ENCODE peak calls at places on chromosome 10, in six cellular contexts. J, I, X, E, B and S are unnamed samples.

GRCh38 chr10:60654813-60655464 is 123.3 kb upstream of the CDK1 start:
- DNase-seq in J (no peak), I (no peak), X (no peak), E (no peak), B (no peak), S (no peak)

GRCh38 chr10:132984801-132985545 is 42.6 kb upstream of the CFAP46 start:
- DNase-seq in J (no peak), I (no peak), X (no peak), E (no peak), B (no peak), S (no peak)

GRCh38 chr10:58158806-58159205 is 108.9 kb downstream of the IPMK start:
- DNase-seq in J (no peak), I (no peak), X (no peak), E (no peak), B (no peak), S (no peak)

GRCh38 chr10:132133005-132133404 is 53.7 kb upstream of the DPYSL4 start:
- DNase-seq in J (no peak), I (no peak), X (no peak), E (no peak), B (no peak), S (no peak)

GRCh38 chr10:131641231-131641630 is 259.6 kb upstream of the PPP2R2D start:
- DNase-seq in J (no peak), I (no peak), X (peak; percentile 18), E (no peak), B (peak; percentile 33), S (no peak)

GRCh38 chr10:66822801-66823200 is 103.0 kb upstream of the LRRTM3 start:
- DNase-seq in J (no peak), I (no peak), X (no peak), E (no peak), B (no peak), S (peak; percentile 44)

GRCh38 chr10:60140681-60141632 is 234.6 kb upstream of the CCDC6 start:
- DNase-seq in J (peak; percentile 54), I (no peak), X (no peak), E (no peak), B (no peak), S (no peak)

GRCh38 chr10:44958196-44958896 is 1.3 kb upstream of the RASSF4 start:
- DNase-seq in J (peak; percentile 47), I (no peak), X (peak; percentile 22), E (no peak), B (peak; percentile 50), S (no peak)

GRCh38 chr10:124243702-124244121 is 150.3 kb upstream of the CHST15 start:
- DNase-seq in J (no peak), I (no peak), X (no peak), E (no peak), B (no peak), S (no peak)

GRCh38 chr10:98404571-98405396 is 10.2 kb downstream of the PYROXD2 start:
- DNase-seq in J (no peak), I (no peak), X (no peak), E (peak; percentile 17), B (no peak), S (no peak)

GRCh38 chr10:122637371-122637770 is 62.3 kb downstream of the C10orf120 start:
- DNase-seq in J (no peak), I (no peak), X (no peak), E (no peak), B (no peak), S (no peak)

GRCh38 chr10:65313406-65313805 is 1612.4 kb upstream of the LRRTM3 start:
- DNase-seq in J (no peak), I (no peak), X (no peak), E (no peak), B (no peak), S (no peak)

GRCh38 chr10:16948335-16948734 is 131.1 kb upstream of the RSU1 start:
- DNase-seq in J (no peak), I (no peak), X (no peak), E (no peak), B (no peak), S (no peak)

GRCh38 chr10:101629781-101630419 is 41.8 kb downstream of the DPCD start:
- DNase-seq in J (no peak), I (no peak), X (no peak), E (no peak), B (no peak), S (no peak)

GRCh38 chr10:79264942-79265341 is 82.3 kb upstream of the PPIF start:
- DNase-seq in J (no peak), I (no peak), X (no peak), E (no peak), B (no peak), S (no peak)

GRCh38 chr10:28532223-28532508 is 752 bp upstream of the WAC start:
- DNase-seq in J (peak; percentile 41), I (no peak), X (peak; percentile 42), E (no peak), B (no peak), S (peak; percentile 47)

GRCh38 chr10:67883710-67884312 is 645 bp upstream of the SIRT1 start:
- DNase-seq in J (no peak), I (no peak), X (no peak), E (no peak), B (peak; percentile 56), S (no peak)

GRCh38 chr10:94065344-94065743 is 71.6 kb downstream of the PLCE1 start:
- DNase-seq in J (no peak), I (no peak), X (no peak), E (no peak), B (no peak), S (no peak)

GRCh38 chr10:60778978-60779668 is 845 bp downstream of the CDK1 start:
- DNase-seq in J (peak; percentile 23), I (no peak), X (no peak), E (no peak), B (no peak), S (peak; percentile 46)

GRCh38 chr10:67815571-67816059 is 22.4 kb downstream of the DNAJC12 start:
- DNase-seq in J (no peak), I (no peak), X (no peak), E (peak; percentile 67), B (no peak), S (peak; percentile 83)